ENCODE peak calls at places on chromosomes 4 and X, in ten cellular contexts. K, U, P, O, T, S, E, A, J and X are unnamed samples.

GRCh38 chr4:125722009-125722408 is 407.3 kb downstream of the FAT4 start:
- DNase-seq in K (no peak), U (no peak), P (no peak), O (no peak), T (no peak), S (no peak), E (no peak), A (no peak), J (no peak), X (no peak)

GRCh38 chr4:162115323-162115722 is 48.5 kb downstream of the FSTL5 start:
- DNase-seq in K (no peak), U (no peak), P (no peak), O (no peak), T (no peak), S (no peak), E (no peak), A (no peak), J (no peak), X (no peak)

GRCh38 chr4:84491420-84491819 is 7.7 kb downstream of the NKX6-1 start:
- DNase-seq in K (no peak), U (no peak), P (no peak), O (no peak), T (no peak), S (no peak), E (no peak), A (no peak), J (no peak), X (no peak)

GRCh38 chr4:164716901-164717300 is 37.0 kb upstream of the SMIM31 start:
- DNase-seq in K (no peak), U (no peak), P (no peak), O (no peak), T (no peak), S (no peak), E (peak; percentile 3), A (no peak), J (no peak), X (no peak)

GRCh38 chr4:7360802-7361201 is 73.9 kb downstream of the PSAPL1 start:
- DNase-seq in K (no peak), U (no peak), P (no peak), O (no peak), T (no peak), S (no peak), E (no peak), A (no peak), J (no peak), X (no peak)

GRCh38 chrX:44012484-44013096 is 39.4 kb upstream of the NDP start:
- DNase-seq in K (peak; percentile 98), U (peak; percentile 8), P (no peak), O (no peak), T (no peak), S (peak; percentile 26), E (peak; percentile 48), A (peak; percentile 82), J (no peak), X (no peak)

GRCh38 chr4:72302981-72303704 is 265.9 kb downstream of the ADAMTS3 start:
- DNase-seq in K (peak; percentile 50), U (peak; percentile 22), P (no peak), O (peak; percentile 1), T (peak; percentile 5), S (no peak), E (peak; percentile 7), A (no peak), J (peak; percentile 30), X (no peak)

GRCh38 chr4:69823481-69824186 is 36.3 kb downstream of the SULT1E1 start:
- DNase-seq in K (peak; percentile 49), U (peak; percentile 30), P (no peak), O (no peak), T (peak; percentile 30), S (no peak), E (no peak), A (no peak), J (peak; percentile 63), X (no peak)

GRCh38 chrX:19017271-19017670 is 33.4 kb upstream of the PHKA2 start:
- DNase-seq in K (peak; percentile 23), U (no peak), P (no peak), O (no peak), T (no peak), S (no peak), E (peak; percentile 19), A (no peak), J (no peak), X (no peak)

GRCh38 chr4:123564758-123565346 is 168.3 kb downstream of the SPRY1 start:
- DNase-seq in K (peak; percentile 64), U (peak; percentile 24), P (no peak), O (peak; percentile 49), T (peak; percentile 32), S (peak; percentile 16), E (peak; percentile 69), A (peak; percentile 48), J (peak; percentile 24), X (no peak)

GRCh38 chr4:30614771-30615170 is 105.4 kb upstream of the PCDH7 start:
- DNase-seq in K (no peak), U (no peak), P (no peak), O (no peak), T (no peak), S (no peak), E (no peak), A (no peak), J (no peak), X (no peak)

GRCh38 chr4:168374772-168375523 is 56.4 kb upstream of the DDX60 start:
- DNase-seq in K (no peak), U (no peak), P (no peak), O (no peak), T (no peak), S (no peak), E (no peak), A (no peak), J (no peak), X (no peak)

GRCh38 chr4:92339671-92340070 is 35.9 kb downstream of the GRID2 start:
- DNase-seq in K (no peak), U (no peak), P (no peak), O (no peak), T (no peak), S (no peak), E (no peak), A (no peak), J (no peak), X (no peak)

GRCh38 chrX:93673056-93673868 is at the start of gene NAP1L3:
- DNase-seq in K (peak; percentile 81), U (peak; percentile 66), P (peak; percentile 4), O (peak; percentile 86), T (peak; percentile 31), S (peak; percentile 43), E (peak; percentile 5), A (peak; percentile 83), J (peak; percentile 60), X (no peak)

GRCh38 chr4:48037117-48037462 is 20.5 kb downstream of the NIPAL1 start:
- DNase-seq in K (no peak), U (no peak), P (no peak), O (no peak), T (no peak), S (no peak), E (no peak), A (no peak), J (no peak), X (no peak)

GRCh38 chrX:129738466-129739308 is at the start of gene XPNPEP2:
- DNase-seq in K (no peak), U (no peak), P (no peak), O (no peak), T (no peak), S (no peak), E (no peak), A (no peak), J (no peak), X (no peak)